ENCODE peak calls at places on chromosomes 2 and 18, in six cellular contexts. P, V, L, U, J and B are unnamed samples.

GRCh38 chr2:28391564-28392296 is 928 bp upstream of the FOSL2 start:
- DNase-seq in P (peak; percentile 95), V (peak; percentile 98), L (peak; percentile 75), U (peak; percentile 95), J (peak; percentile 84), B (peak; percentile 94)

GRCh38 chr2:12304494-12305228 is 412.1 kb upstream of the TRIB2 start:
- DNase-seq in P (no peak), V (no peak), L (no peak), U (no peak), J (no peak), B (no peak)

GRCh38 chr18:37450434-37451133 is 115.0 kb downstream of the CELF4 start:
- DNase-seq in P (no peak), V (no peak), L (peak; percentile 49), U (no peak), J (no peak), B (no peak)

GRCh38 chr18:79973517-79973916 is 9.1 kb downstream of the HSBP1L1 start:
- DNase-seq in P (no peak), V (no peak), L (no peak), U (no peak), J (no peak), B (no peak)

GRCh38 chr2:128384446-128384845 is 65.8 kb upstream of the HS6ST1 start:
- DNase-seq in P (peak; percentile 15), V (peak; percentile 27), L (no peak), U (no peak), J (no peak), B (peak; percentile 54)

GRCh38 chr2:78023356-78023755 is 501.2 kb upstream of the LRRTM4 start:
- DNase-seq in P (no peak), V (no peak), L (no peak), U (no peak), J (no peak), B (no peak)

GRCh38 chr2:75068546-75068945 is 110.1 kb downstream of the POLE4 start:
- DNase-seq in P (no peak), V (no peak), L (no peak), U (no peak), J (no peak), B (no peak)

GRCh38 chr2:209239585-209239938 is 184.3 kb upstream of the MAP2 start:
- DNase-seq in P (no peak), V (no peak), L (no peak), U (no peak), J (no peak), B (no peak)

GRCh38 chr2:25981596-25982272 is 563 bp downstream of the KIF3C start:
- DNase-seq in P (no peak), V (no peak), L (no peak), U (peak; percentile 21), J (no peak), B (peak; percentile 87)

GRCh38 chr2:140178224-140178623 is 1398.0 kb upstream of the NXPH2 start:
- DNase-seq in P (no peak), V (no peak), L (no peak), U (no peak), J (no peak), B (no peak)

GRCh38 chr2:71615769-71616730 is 162.7 kb downstream of the DYSF start:
- DNase-seq in P (no peak), V (peak; percentile 52), L (no peak), U (peak; percentile 15), J (no peak), B (no peak)

GRCh38 chr2:127121776-127122176 is 14.8 kb upstream of the BIN1 start:
- DNase-seq in P (no peak), V (no peak), L (peak; percentile 7), U (peak; percentile 86), J (no peak), B (peak; percentile 41)

GRCh38 chr2:168530980-168531379 is 74.9 kb downstream of the CERS6 start:
- DNase-seq in P (no peak), V (no peak), L (no peak), U (no peak), J (no peak), B (no peak)

GRCh38 chr2:53317863-53318262 is 449.7 kb upstream of the CHAC2 start:
- DNase-seq in P (no peak), V (no peak), L (no peak), U (no peak), J (peak; percentile 21), B (no peak)

GRCh38 chr2:240296104-240296406 is 139.4 kb upstream of the GPC1 start:
- DNase-seq in P (no peak), V (peak; percentile 60), L (no peak), U (no peak), J (no peak), B (no peak)

GRCh38 chr2:150681120-150681796 is 193.8 kb upstream of the RND3 start:
- DNase-seq in P (no peak), V (no peak), L (no peak), U (no peak), J (peak; percentile 81), B (no peak)

GRCh38 chr18:7813131-7813530 is 246.0 kb downstream of the PTPRM start:
- DNase-seq in P (no peak), V (no peak), L (no peak), U (no peak), J (no peak), B (no peak)

GRCh38 chr18:22933206-22933957 is at the start of gene RBBP8:
- DNase-seq in P (peak; percentile 88), V (peak; percentile 91), L (peak; percentile 91), U (peak; percentile 83), J (peak; percentile 79), B (peak; percentile 97)

GRCh38 chr18:9869713-9870430 is 15.9 kb upstream of the TXNDC2 start:
- DNase-seq in P (no peak), V (no peak), L (no peak), U (no peak), J (peak; percentile 63), B (no peak)

GRCh38 chr2:171434671-171434980 is 600 bp downstream of the DCAF17 start:
- DNase-seq in P (no peak), V (no peak), L (no peak), U (no peak), J (no peak), B (no peak)

GRCh38 chr2:221616561-221616960 is 44.5 kb upstream of the EPHA4 start:
- DNase-seq in P (no peak), V (no peak), L (no peak), U (no peak), J (no peak), B (no peak)

GRCh38 chr2:147345246-147345645 is 499.6 kb upstream of the ACVR2A start:
- DNase-seq in P (no peak), V (no peak), L (no peak), U (no peak), J (peak; percentile 56), B (no peak)

GRCh38 chr2:201016859-201017258 is 53.4 kb upstream of the ORC2 start:
- DNase-seq in P (no peak), V (no peak), L (no peak), U (no peak), J (no peak), B (no peak)

GRCh38 chr2:148814853-148815419 is 60.1 kb upstream of the KIF5C start:
- DNase-seq in P (no peak), V (no peak), L (no peak), U (no peak), J (no peak), B (no peak)

GRCh38 chr2:149598014-149598395 is 10.4 kb upstream of the MMADHC start:
- DNase-seq in P (no peak), V (no peak), L (no peak), U (no peak), J (no peak), B (no peak)

GRCh38 chr2:446963-447540 is 159.2 kb upstream of the ALKAL2 start:
- DNase-seq in P (no peak), V (no peak), L (peak; percentile 37), U (no peak), J (no peak), B (no peak)

GRCh38 chr18:70762812-70763211 is 474.0 kb downstream of the SOCS6 start:
- DNase-seq in P (no peak), V (no peak), L (no peak), U (no peak), J (no peak), B (no peak)

DNA sequence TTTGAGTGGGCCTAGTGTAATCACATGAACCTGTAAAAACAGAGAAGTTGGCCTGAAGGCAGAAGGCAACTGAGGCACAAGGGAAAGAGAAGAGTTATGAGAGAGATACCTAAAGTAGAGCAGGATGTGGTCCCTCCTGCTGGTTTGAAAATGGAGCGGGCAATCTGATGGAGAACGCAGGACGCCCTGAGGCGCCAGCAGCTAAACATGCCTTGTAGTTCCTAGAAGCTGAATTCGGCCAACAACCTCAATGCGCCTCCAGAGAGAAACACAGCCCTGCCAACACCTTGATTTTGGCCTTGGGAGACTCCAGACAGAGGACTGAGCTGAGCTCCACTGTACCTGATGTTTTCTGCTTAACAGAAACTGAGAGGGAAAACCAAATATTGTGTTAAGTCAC is 469.9 kb downstream of the SOCS6 start:
- DNase-seq in P (no peak), V (no peak), L (no peak), U (no peak), J (no peak), B (no peak)
- H3K9me3 ChIP-seq in P (no peaks in the 10 kb centered on the region), V (no peaks in the 10 kb centered on the region), L (no peaks in the 10 kb centered on the region), U (no peaks in the 10 kb centered on the region), J (peaks cover 9% of the 10 kb centered on the region), B (no peaks in the 10 kb centered on the region)

GRCh38 chr2:179252439-179252838 is 12.2 kb downstream of the SESTD1 start:
- DNase-seq in P (no peak), V (no peak), L (no peak), U (no peak), J (no peak), B (no peak)
- H3K9me3 ChIP-seq in P (no peaks in the 10 kb centered on the region), V (no peaks in the 10 kb centered on the region), L (peaks cover 3% of the 10 kb centered on the region), U (no peaks in the 10 kb centered on the region), J (no peaks in the 10 kb centered on the region), B (no peaks in the 10 kb centered on the region)

DNA sequence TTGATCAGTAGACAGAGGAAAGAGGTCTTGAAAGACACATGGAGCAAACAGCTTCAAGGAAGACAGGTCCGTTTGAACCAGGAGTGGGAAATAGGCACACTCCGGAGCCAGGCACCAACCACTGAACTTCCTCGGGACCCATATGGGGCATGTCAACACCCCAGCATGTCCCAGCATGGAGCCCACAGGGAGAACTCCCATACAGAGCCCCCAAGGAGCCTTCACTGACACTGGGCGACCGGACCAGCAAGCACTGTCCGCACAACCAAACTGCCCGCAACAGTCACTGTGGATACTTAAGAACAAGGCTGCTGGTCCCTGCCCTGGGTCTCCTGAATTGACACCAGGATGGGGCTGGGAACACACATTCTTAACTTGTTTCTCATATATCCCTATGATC is 286.2 kb upstream of the SALL3 start:
- DNase-seq in P (no peak), V (no peak), L (no peak), U (no peak), J (no peak), B (no peak)
- H3K9me3 ChIP-seq in P (no peaks in the 10 kb centered on the region), V (no peaks in the 10 kb centered on the region), L (no peaks in the 10 kb centered on the region), U (no peaks in the 10 kb centered on the region), J (peaks cover 26% of the 10 kb centered on the region), B (no peaks in the 10 kb centered on the region)

DNA sequence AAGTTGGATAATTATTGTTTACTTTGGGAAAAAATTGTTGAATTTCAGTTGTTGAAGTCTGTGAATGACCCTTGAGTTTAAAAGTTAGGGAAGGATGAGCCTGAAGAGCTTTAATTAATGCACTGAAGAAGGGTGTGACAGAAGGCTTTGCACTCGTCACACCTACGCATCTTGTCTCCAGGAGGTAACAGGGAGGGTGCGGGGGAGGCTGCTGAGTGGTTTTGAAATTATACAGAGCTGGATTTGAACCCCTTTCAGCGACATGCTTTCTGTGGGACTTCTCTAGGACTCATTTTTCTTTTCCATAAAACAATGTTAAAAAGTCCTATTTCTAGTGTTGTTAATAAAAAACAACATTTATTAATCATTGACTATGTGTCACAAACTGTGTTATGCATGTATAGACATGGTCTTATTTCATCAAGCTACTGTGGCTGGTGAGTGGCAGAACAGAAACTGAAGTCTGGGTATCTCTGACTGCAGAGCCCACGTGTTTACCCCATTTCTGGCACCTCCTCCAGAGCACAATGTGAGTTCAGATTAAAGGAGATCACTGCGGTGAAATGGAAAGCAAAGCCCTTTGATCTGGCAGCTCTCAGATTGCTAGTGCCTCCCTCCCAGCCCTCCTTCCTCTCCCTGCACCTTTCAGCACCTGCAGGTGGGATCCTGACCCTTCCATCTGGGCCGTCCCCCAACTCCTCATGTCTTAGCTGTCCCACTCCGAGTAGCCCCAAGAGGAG is 315.4 kb upstream of the MYT1L start:
- DNase-seq in P (no peak), V (no peak), L (no peak), U (no peak), J (no peak), B (no peak)
- H3K9me3 ChIP-seq in P (no peaks in the 10 kb centered on the region), V (peaks cover 4% of the 10 kb centered on the region), L (peaks cover 3% of the 10 kb centered on the region), U (no peaks in the 10 kb centered on the region), J (peaks cover 41% of the 10 kb centered on the region), B (no peaks in the 10 kb centered on the region)